ENCODE peak calls at places on chromosomes 1 and 21, in eight cellular contexts. One of them, this sample, is unnamed. For H3K27me3, the result is how much of the 10 kb centered on the place peaks cover.

GRCh38 chr1:84143796-84144565 is at the start of gene PRKACB:
- DNase-seq in ascending aorta: no peak
- DNase-seq in foreskin keratinocyte: peak
- DNase-seq in Caco-2: no peak
- DNase-seq in dorsolateral prefrontal cortex: no peak
- DNase-seq in breast epithelium: no peak
- DNase-seq in left ventricle myocardium inferior: no peak
- DNase-seq in GM06990: no peak
- DNase-seq in this sample: no peak

GRCh38 chr21:29504751-29505321 is 206.1 kb downstream of the BACH1 start:
- DNase-seq in breast epithelium: no peak
- DNase-seq in ascending aorta: no peak
- DNase-seq in GM06990: no peak
- DNase-seq in Caco-2: no peak
- DNase-seq in left ventricle myocardium inferior: no peak
- DNase-seq in dorsolateral prefrontal cortex: no peak
- DNase-seq in foreskin keratinocyte: no peak
- DNase-seq in this sample: peak

GRCh38 chr1:205452906-205453305 is 2.9 kb downstream of the BLACAT1 start:
- DNase-seq in ascending aorta: no peak
- DNase-seq in breast epithelium: no peak
- DNase-seq in foreskin keratinocyte: no peak
- DNase-seq in Caco-2: no peak
- DNase-seq in left ventricle myocardium inferior: no peak
- DNase-seq in dorsolateral prefrontal cortex: no peak
- DNase-seq in GM06990: no peak
- DNase-seq in this sample: no peak

GRCh38 chr1:12480748-12481362 is 137.2 kb downstream of the DHRS3 start:
- DNase-seq in GM06990: peak
- DNase-seq in breast epithelium: no peak
- DNase-seq in foreskin keratinocyte: peak
- DNase-seq in left ventricle myocardium inferior: no peak
- DNase-seq in Caco-2: no peak
- DNase-seq in dorsolateral prefrontal cortex: no peak
- DNase-seq in ascending aorta: peak
- DNase-seq in this sample: peak

GRCh38 chr21:44902268-44903053 is 18.2 kb downstream of the ITGB2 start:
- DNase-seq in dorsolateral prefrontal cortex: no peak
- DNase-seq in breast epithelium: no peak
- DNase-seq in left ventricle myocardium inferior: peak
- DNase-seq in GM06990: no peak
- DNase-seq in ascending aorta: no peak
- DNase-seq in Caco-2: no peak
- DNase-seq in foreskin keratinocyte: no peak
- DNase-seq in this sample: no peak

GRCh38 chr1:108851567-108851966 is 5.3 kb downstream of the AKNAD1 start:
- DNase-seq in GM06990: no peak
- DNase-seq in foreskin keratinocyte: no peak
- DNase-seq in left ventricle myocardium inferior: no peak
- DNase-seq in ascending aorta: no peak
- DNase-seq in Caco-2: no peak
- DNase-seq in breast epithelium: no peak
- DNase-seq in dorsolateral prefrontal cortex: no peak
- DNase-seq in this sample: no peak

GRCh38 chr1:174999926-175000696 is at the start of gene CACYBP:
- DNase-seq in GM06990: no peak
- DNase-seq in foreskin keratinocyte: no peak
- DNase-seq in left ventricle myocardium inferior: no peak
- DNase-seq in ascending aorta: peak
- DNase-seq in Caco-2: no peak
- DNase-seq in dorsolateral prefrontal cortex: peak
- DNase-seq in breast epithelium: no peak
- DNase-seq in this sample: no peak

GRCh38 chr1:156439036-156439435 is 61.5 kb downstream of the MEF2D start:
- DNase-seq in dorsolateral prefrontal cortex: no peak
- DNase-seq in foreskin keratinocyte: no peak
- DNase-seq in GM06990: no peak
- DNase-seq in breast epithelium: no peak
- DNase-seq in left ventricle myocardium inferior: no peak
- DNase-seq in ascending aorta: no peak
- DNase-seq in Caco-2: no peak
- DNase-seq in this sample: no peak

GRCh38 chr1:183945432-183946308 is 91.9 kb downstream of the COLGALT2 start:
- DNase-seq in breast epithelium: no peak
- DNase-seq in foreskin keratinocyte: no peak
- DNase-seq in dorsolateral prefrontal cortex: no peak
- DNase-seq in Caco-2: peak
- DNase-seq in GM06990: no peak
- DNase-seq in ascending aorta: no peak
- DNase-seq in left ventricle myocardium inferior: no peak
- DNase-seq in this sample: no peak

DNA sequence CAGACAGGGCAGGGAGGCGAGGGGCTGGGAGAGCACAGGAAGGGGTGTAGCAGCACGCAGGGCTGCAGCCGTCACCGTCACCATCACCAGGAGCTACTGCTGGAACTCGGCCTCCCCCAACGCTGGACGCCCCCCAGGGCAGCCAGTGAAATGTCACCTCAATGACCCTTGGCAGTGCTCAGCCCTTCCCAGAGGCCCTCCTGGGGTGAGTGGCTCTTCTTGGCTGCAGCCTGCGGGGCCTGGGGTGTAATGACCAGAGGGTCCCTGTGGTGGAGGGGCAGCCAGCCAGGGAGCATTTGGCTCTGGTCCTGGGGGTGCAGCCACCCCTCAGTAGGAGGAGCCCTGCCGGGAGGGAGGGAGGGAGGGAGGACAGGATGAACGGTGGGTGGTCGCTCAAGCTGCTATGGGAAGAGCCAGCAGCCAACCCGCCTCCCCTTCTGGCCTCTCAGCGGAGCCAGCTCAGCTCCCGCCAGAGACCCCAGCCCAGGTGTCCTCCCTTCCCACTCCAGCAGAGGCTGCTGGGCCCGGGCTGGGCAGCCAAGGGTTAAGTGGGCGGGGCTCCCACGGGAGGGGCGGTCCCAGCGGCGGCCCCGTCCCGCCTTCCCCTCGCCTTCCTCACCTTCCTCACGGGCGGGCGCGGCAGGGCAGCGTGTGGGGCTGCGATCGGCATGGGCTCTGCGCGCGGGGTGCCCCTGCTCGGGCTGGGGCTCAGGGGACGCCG is 9.1 kb upstream of the PLCH2 start:
- DNase-seq in left ventricle myocardium inferior: no peak
- DNase-seq in breast epithelium: no peak
- DNase-seq in Caco-2: peak
- DNase-seq in GM06990: peak
- DNase-seq in foreskin keratinocyte: no peak
- DNase-seq in dorsolateral prefrontal cortex: peak
- DNase-seq in ascending aorta: no peak
- DNase-seq in this sample: no peak
- H3K27me3 ChIP-seq in left ventricle myocardium inferior: half or more
- H3K27me3 ChIP-seq in breast epithelium: under half
- H3K27me3 ChIP-seq in Caco-2: under half
- H3K27me3 ChIP-seq in GM06990: under half
- H3K27me3 ChIP-seq in foreskin keratinocyte: under half
- H3K27me3 ChIP-seq in dorsolateral prefrontal cortex: under half
- H3K27me3 ChIP-seq in ascending aorta: under half
- H3K27me3 ChIP-seq in this sample: half or more

GRCh38 chr1:111980684-111981083 is 8.8 kb downstream of the KCND3 start:
- DNase-seq in left ventricle myocardium inferior: no peak
- DNase-seq in ascending aorta: no peak
- DNase-seq in breast epithelium: no peak
- DNase-seq in GM06990: no peak
- DNase-seq in foreskin keratinocyte: no peak
- DNase-seq in dorsolateral prefrontal cortex: no peak
- DNase-seq in Caco-2: no peak
- DNase-seq in this sample: no peak
- H3K27me3 ChIP-seq in left ventricle myocardium inferior: under half
- H3K27me3 ChIP-seq in ascending aorta: under half
- H3K27me3 ChIP-seq in breast epithelium: under half
- H3K27me3 ChIP-seq in GM06990: under half
- H3K27me3 ChIP-seq in foreskin keratinocyte: under half
- H3K27me3 ChIP-seq in dorsolateral prefrontal cortex: under half
- H3K27me3 ChIP-seq in Caco-2: under half
- H3K27me3 ChIP-seq in this sample: under half

DNA sequence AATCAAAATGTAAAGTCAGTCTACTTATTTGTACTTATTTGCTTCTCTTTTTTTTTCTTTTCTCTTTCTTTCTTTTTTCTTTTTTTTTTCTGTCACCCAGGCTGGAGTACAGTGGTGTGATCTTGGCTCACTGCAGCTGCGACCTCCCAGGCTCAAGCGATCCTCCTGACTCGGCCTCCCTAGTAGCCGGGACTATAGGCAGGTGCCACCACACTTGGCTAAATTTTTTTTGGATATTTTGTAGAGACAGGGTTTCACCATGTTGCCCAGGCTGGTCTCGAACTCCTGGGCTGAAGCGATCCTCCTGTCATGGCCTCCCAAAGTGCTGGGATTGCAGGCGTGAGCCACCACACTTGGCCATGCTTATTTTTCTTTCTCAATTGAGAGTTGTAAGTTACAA is 98.8 kb upstream of the ZBTB40 start:
- DNase-seq in Caco-2: no peak
- DNase-seq in left ventricle myocardium inferior: no peak
- DNase-seq in GM06990: no peak
- DNase-seq in dorsolateral prefrontal cortex: no peak
- DNase-seq in ascending aorta: no peak
- DNase-seq in breast epithelium: no peak
- DNase-seq in foreskin keratinocyte: no peak
- DNase-seq in this sample: no peak
- H3K27me3 ChIP-seq in Caco-2: under half
- H3K27me3 ChIP-seq in left ventricle myocardium inferior: half or more
- H3K27me3 ChIP-seq in GM06990: under half
- H3K27me3 ChIP-seq in dorsolateral prefrontal cortex: under half
- H3K27me3 ChIP-seq in ascending aorta: under half
- H3K27me3 ChIP-seq in breast epithelium: under half
- H3K27me3 ChIP-seq in foreskin keratinocyte: half or more
- H3K27me3 ChIP-seq in this sample: under half

GRCh38 chr1:203545032-203545816 is 51.3 kb downstream of the OPTC start:
- DNase-seq in foreskin keratinocyte: no peak
- DNase-seq in ascending aorta: no peak
- DNase-seq in dorsolateral prefrontal cortex: no peak
- DNase-seq in Caco-2: no peak
- DNase-seq in left ventricle myocardium inferior: no peak
- DNase-seq in GM06990: no peak
- DNase-seq in breast epithelium: no peak
- DNase-seq in this sample: no peak
- H3K27me3 ChIP-seq in foreskin keratinocyte: under half
- H3K27me3 ChIP-seq in ascending aorta: under half
- H3K27me3 ChIP-seq in dorsolateral prefrontal cortex: under half
- H3K27me3 ChIP-seq in Caco-2: under half
- H3K27me3 ChIP-seq in left ventricle myocardium inferior: under half
- H3K27me3 ChIP-seq in GM06990: under half
- H3K27me3 ChIP-seq in breast epithelium: under half
- H3K27me3 ChIP-seq in this sample: under half